ENCODE peak calls at places on chromosomes 4 and X, in five cellular contexts. K is B cell, P is neural crest cell, N is tibial artery, V is endothelial cell. R is an unnamed sample.

GRCh38 chr4:7646384-7647061 is 211.8 kb upstream of the PSAPL1 start:
- DNase-seq in V (no peak), K (no peak), P (no peak), N (no peak), R (no peak)

GRCh38 chrX:308821-309520 is 9.6 kb downstream of the GTPBP6 start:
- DNase-seq in V (no peak), P (no peak), N (peak; percentile 51), K (no peak), R (no peak)

GRCh38 chr4:930827-931193 is 1.3 kb downstream of the GAK start:
- DNase-seq in N (peak; percentile 48), K (no peak), P (no peak), V (no peak), R (no peak)

GRCh38 chrX:110665636-110666035 is 130.0 kb downstream of the CHRDL1 start:
- DNase-seq in N (no peak), V (peak; percentile 49), P (peak; percentile 41), K (no peak), R (peak; percentile 59)

GRCh38 chrX:153953342-153953830 is 8.9 kb upstream of the RENBP start:
- DNase-seq in V (peak; percentile 77), P (peak; percentile 96), N (peak; percentile 83), K (peak; percentile 80), R (peak; percentile 81)

GRCh38 chr4:95728145-95728544 is 111.7 kb upstream of the PDHA2 start:
- DNase-seq in N (no peak), V (no peak), P (no peak), K (no peak), R (no peak)

GRCh38 chr4:51885371-51885770 is 42.4 kb downstream of the DCUN1D4 start:
- DNase-seq in P (no peak), N (no peak), K (peak; percentile 13), V (peak; percentile 33), R (no peak)

GRCh38 chrX:14875624-14876023 is 2.4 kb downstream of the MOSPD2 start:
- DNase-seq in K (no peak), P (no peak), V (no peak), N (no peak), R (no peak)

GRCh38 chr4:152735302-152735917 is 44.1 kb downstream of the TIGD4 start:
- DNase-seq in K (peak; percentile 48), N (no peak), V (no peak), P (no peak), R (no peak)

GRCh38 chr4:107213880-107214279 is 177.8 kb upstream of the DKK2 start:
- DNase-seq in V (no peak), K (no peak), N (no peak), P (no peak), R (no peak)

GRCh38 chr4:41883988-41884737 is 51.1 kb upstream of the TMEM33 start:
- DNase-seq in N (no peak), K (no peak), P (no peak), V (no peak), R (no peak)

DNA sequence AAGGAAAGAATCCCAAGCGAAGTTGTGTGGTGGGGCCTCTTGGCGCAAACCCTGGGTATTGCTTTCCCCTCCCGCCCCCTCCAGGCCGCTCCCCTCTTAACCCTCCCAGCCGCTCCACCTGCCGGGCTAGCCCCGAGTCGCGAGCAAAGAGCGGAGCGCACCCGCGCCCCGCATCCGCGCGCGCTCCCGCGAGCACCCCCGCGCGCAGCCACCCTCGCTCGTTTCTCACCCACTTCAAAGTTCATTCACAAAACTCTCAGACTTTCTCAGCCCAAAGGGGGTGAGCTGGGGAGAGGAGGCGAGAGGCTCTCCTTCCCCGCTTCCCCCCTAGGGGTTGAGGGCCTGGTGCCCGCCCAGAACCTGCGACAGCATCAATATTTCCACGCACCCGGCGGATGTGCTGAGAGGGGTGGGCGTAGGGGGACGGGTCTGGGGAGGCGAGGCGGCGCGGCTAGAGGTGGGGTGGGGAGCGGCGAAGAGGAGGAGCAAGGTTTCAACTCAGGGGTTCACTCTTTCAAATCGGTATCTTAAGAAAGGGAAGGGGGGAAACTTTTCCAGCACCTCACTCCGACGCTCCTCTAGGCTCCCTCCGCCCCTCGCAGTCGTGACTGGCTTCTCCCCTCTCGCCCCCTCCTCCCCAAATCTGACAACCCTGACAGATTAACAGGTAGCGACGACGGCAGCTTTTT is 1.8 kb downstream of the MAML3 start:
- DNase-seq in P (peak; percentile 48), N (peak; percentile 85), K (peak; percentile 83), V (peak; percentile 78), R (peak; percentile 74)
- TF ChIP-seq CTCF in P (peak; percentile 51), N (peak; percentile 19), K (peak; percentile 38), V (no peak), R (peak; percentile 17)

GRCh38 chr4:151236036-151236435 is 40.9 kb upstream of the PRSS48 start:
- DNase-seq in N (no peak), P (no peak), V (no peak), K (no peak), R (no peak)

GRCh38 chr4:151239608-151240007 is 37.4 kb upstream of the PRSS48 start:
- DNase-seq in K (no peak), N (no peak), P (no peak), V (no peak), R (no peak)

GRCh38 chr4:151233600-151233999 is 43.4 kb upstream of the PRSS48 start:
- DNase-seq in P (no peak), K (no peak), N (no peak), V (no peak), R (no peak)

GRCh38 chr4:151242305-151242704 is 34.7 kb upstream of the PRSS48 start:
- DNase-seq in P (no peak), K (no peak), N (no peak), V (no peak), R (no peak)

GRCh38 chr4:151238477-151238876 is 38.5 kb upstream of the PRSS48 start:
- DNase-seq in N (no peak), V (no peak), P (no peak), K (no peak), R (no peak)
- TF ChIP-seq CTCF in N (no peak), V (no peak), P (no peak), K (no peak), R (no peak)

DNA sequence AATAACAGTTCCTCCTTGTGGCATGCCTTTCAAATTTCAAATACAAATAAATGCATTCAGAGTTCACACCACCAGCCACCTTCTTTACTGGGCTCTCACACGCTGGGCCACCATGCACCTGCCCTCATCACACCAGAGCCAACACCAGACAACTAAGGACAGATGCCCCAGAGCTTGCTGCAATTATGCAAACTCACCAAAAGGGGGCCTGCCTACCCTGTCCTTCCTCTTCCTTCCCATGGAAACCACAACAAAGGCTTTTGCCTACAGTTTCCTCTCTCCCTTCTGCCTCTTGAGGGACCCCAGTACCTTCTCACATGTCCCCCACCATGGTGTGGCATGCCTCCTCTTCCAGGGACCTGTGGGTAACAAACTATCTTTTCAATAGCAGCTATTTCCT is 1333.9 kb upstream of the TENM3 start:
- DNase-seq in P (no peak), V (no peak), N (no peak), K (no peak), R (no peak)
- TF ChIP-seq CTCF in P (peak; percentile 36), V (peak; percentile 30), N (no peak), K (no peak), R (peak; percentile 53)

GRCh38 chr4:171025776-171026175 is 787.4 kb upstream of the GALNTL6 start:
- DNase-seq in V (no peak), N (no peak), P (no peak), K (no peak), R (no peak)

GRCh38 chr4:171025323-171025722 is 787.9 kb upstream of the GALNTL6 start:
- DNase-seq in K (no peak), N (no peak), V (no peak), P (no peak), R (no peak)

GRCh38 chr4:171017596-171017995 is 795.6 kb upstream of the GALNTL6 start:
- DNase-seq in K (no peak), P (no peak), V (no peak), N (no peak), R (no peak)

GRCh38 chr4:171024720-171025303 is 788.4 kb upstream of the GALNTL6 start:
- DNase-seq in V (no peak), N (no peak), P (no peak), K (no peak), R (no peak)

GRCh38 chr4:171022698-171023378 is 790.4 kb upstream of the GALNTL6 start:
- DNase-seq in K (no peak), P (no peak), N (no peak), V (no peak), R (no peak)
- TF ChIP-seq CTCF in K (no peak), P (no peak), N (no peak), V (no peak), R (no peak)

GRCh38 chrX:124338733-124339514 is 6.5 kb downstream of the TEX13D start:
- DNase-seq in P (no peak), V (no peak), N (no peak), K (no peak), R (no peak)
- TF ChIP-seq CTCF in P (no peak), V (no peak), N (no peak), K (no peak), R (no peak)

R was measured in glutamatergic neuron.